ENCODE peak calls at places on chromosomes 12 and 14, in seven cellular contexts. W, A, M, B, H, F and R are unnamed samples. For H3K4me1, the result is how much of the 10 kb centered on the place peaks cover.

GRCh38 chr12:126936181-126936851 is 1330.7 kb upstream of the TMEM132C start:
- DNase-seq in W (no peak), A (no peak), M (peak), B (no peak), H (no peak), F (peak), R (no peak)

GRCh38 chr12:25552681-25553080 is 402 bp downstream of the LMNTD1 start:
- DNase-seq in W (no peak), A (no peak), M (no peak), B (no peak), H (no peak), F (no peak), R (no peak)

GRCh38 chr14:104792101-104792884 is 3.3 kb downstream of the AKT1 start:
- DNase-seq in W (no peak), A (no peak), M (no peak), B (no peak), H (no peak), F (peak), R (no peak)

GRCh38 chr12:129657179-129657578 is 246.6 kb downstream of the TMEM132D start:
- DNase-seq in W (no peak), A (peak), M (no peak), B (no peak), H (no peak), F (no peak), R (no peak)

GRCh38 chr14:37599527-37600368 is 4.3 kb downstream of the TTC6 start:
- DNase-seq in W (no peak), A (peak), M (no peak), B (no peak), H (no peak), F (no peak), R (peak)

GRCh38 chr12:14313379-14313778 is 52.1 kb upstream of the ATF7IP start:
- DNase-seq in W (no peak), A (no peak), M (no peak), B (no peak), H (no peak), F (no peak), R (no peak)

GRCh38 chr14:75649337-75649736 is 11.3 kb downstream of the ERG28 start:
- DNase-seq in W (no peak), A (no peak), M (no peak), B (no peak), H (no peak), F (no peak), R (no peak)

GRCh38 chr14:55398679-55399078 is 13.0 kb downstream of the ATG14 start:
- DNase-seq in W (no peak), A (no peak), M (no peak), B (peak), H (no peak), F (no peak), R (no peak)

GRCh38 chr14:56878766-56879165 is 68.5 kb upstream of the OTX2 start:
- DNase-seq in W (no peak), A (peak), M (no peak), B (no peak), H (no peak), F (no peak), R (no peak)

GRCh38 chr12:15966426-15966825 is 55.3 kb downstream of the DERA start:
- DNase-seq in W (no peak), A (no peak), M (no peak), B (peak), H (no peak), F (no peak), R (no peak)

GRCh38 chr12:52926596-52927241 is 21.8 kb upstream of the KRT8 start:
- DNase-seq in W (no peak), A (peak), M (no peak), B (no peak), H (no peak), F (no peak), R (no peak)

GRCh38 chr12:57839996-57840395 is 6.5 kb downstream of the CTDSP2 start:
- DNase-seq in W (no peak), A (no peak), M (no peak), B (no peak), H (no peak), F (no peak), R (no peak)

GRCh38 chr12:75996907-75997447 is 34.6 kb downstream of the PHLDA1 start:
- DNase-seq in W (no peak), A (no peak), M (no peak), B (peak), H (no peak), F (no peak), R (no peak)

GRCh38 chr12:87812030-87812429 is 217.2 kb downstream of the C12orf50 start:
- DNase-seq in W (no peak), A (no peak), M (no peak), B (no peak), H (no peak), F (no peak), R (no peak)

GRCh38 chr14:100612879-100613455 is 25.8 kb upstream of the BEGAIN start:
- DNase-seq in W (no peak), A (peak), M (no peak), B (no peak), H (peak), F (peak), R (no peak)

GRCh38 chr12:8081228-8081920 is 700 bp upstream of the NECAP1 start:
- DNase-seq in W (no peak), A (no peak), M (no peak), B (no peak), H (no peak), F (no peak), R (peak)

GRCh38 chr12:7497661-7498060 is 5.9 kb downstream of the CD163 start:
- DNase-seq in W (no peak), A (no peak), M (no peak), B (no peak), H (no peak), F (no peak), R (no peak)

GRCh38 chr12:94710933-94711332 is 60.6 kb upstream of the TMCC3 start:
- DNase-seq in W (no peak), A (peak), M (no peak), B (peak), H (no peak), F (no peak), R (peak)

GRCh38 chr12:67940780-67941243 is 48.4 kb upstream of the IFNG-AS1 start:
- DNase-seq in W (no peak), A (peak), M (no peak), B (peak), H (no peak), F (no peak), R (peak)

GRCh38 chr14:24240110-24240918 is 2.1 kb downstream of the TINF2 start:
- DNase-seq in W (no peak), A (peak), M (no peak), B (no peak), H (no peak), F (no peak), R (no peak)

GRCh38 chr12:41302979-41303403 is 114.9 kb downstream of the PDZRN4 start:
- DNase-seq in W (no peak), A (no peak), M (peak), B (no peak), H (no peak), F (no peak), R (no peak)

GRCh38 chr14:69637503-69638030 is 26.2 kb downstream of the SUSD6 start:
- DNase-seq in W (no peak), A (no peak), M (no peak), B (no peak), H (no peak), F (peak), R (peak)

GRCh38 chr12:131046813-131047788 is 93.4 kb downstream of the ADGRD1 start:
- DNase-seq in W (peak), A (no peak), M (no peak), B (no peak), H (peak), F (peak), R (no peak)

GRCh38 chr12:127241056-127241830 is 1025.7 kb upstream of the TMEM132C start:
- DNase-seq in W (no peak), A (no peak), M (no peak), B (peak), H (no peak), F (no peak), R (no peak)

GRCh38 chr14:68358978-68359861 is 433.6 kb downstream of the ZFP36L1 start:
- DNase-seq in W (no peak), A (no peak), M (no peak), B (no peak), H (no peak), F (no peak), R (no peak)

GRCh38 chr14:79274641-79275366 is 936.5 kb downstream of the DIO2 start:
- DNase-seq in W (no peak), A (no peak), M (no peak), B (no peak), H (no peak), F (no peak), R (no peak)

GRCh38 chr12:111063296-111064026 is 143.1 kb upstream of the MYL2 start:
- DNase-seq in W (no peak), A (no peak), M (no peak), B (peak), H (no peak), F (no peak), R (no peak)

GRCh38 chr14:92039720-92040430 is at the start of gene TRIP11:
- DNase-seq in W (peak), A (peak), M (peak), B (peak), H (peak), F (peak), R (peak)
- TF ChIP-seq CTCF in W (no peak), A (no peak), M (no peak), B (no peak), H (no peak), F (no peak), R (no peak)

DNA sequence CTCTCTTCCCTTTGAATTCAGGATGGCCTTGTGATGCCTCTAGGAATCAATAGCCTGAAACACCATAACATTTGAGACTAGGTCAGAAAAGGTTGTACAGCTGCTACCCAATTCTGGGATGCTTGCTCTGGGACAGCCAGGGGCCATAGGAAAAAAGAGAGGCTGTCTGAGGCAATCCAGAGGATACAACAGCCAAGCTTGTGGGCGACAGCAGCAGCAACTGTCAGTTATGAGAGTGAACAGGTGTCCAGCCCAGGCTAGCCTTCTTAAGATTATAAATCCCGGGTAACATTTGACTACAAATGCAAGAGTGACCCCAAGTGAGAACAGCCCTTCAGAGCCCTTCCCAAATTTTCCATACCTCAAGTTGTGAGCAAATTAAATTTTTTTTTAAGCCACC is 11.1 kb downstream of the DCN start:
- DNase-seq in W (no peak), A (no peak), M (no peak), B (no peak), H (no peak), F (no peak), R (no peak)
- H3K4me1 ChIP-seq in W (under half), A (under half), M (under half), B (under half), H (under half), F (under half), R (under half)

GRCh38 chr14:50402965-50403364 is 6.3 kb upstream of the CDKL1 start:
- DNase-seq in W (no peak), A (no peak), M (no peak), B (no peak), H (no peak), F (no peak), R (no peak)

GRCh38 chr14:50397461-50398196 is 948 bp upstream of the CDKL1 start:
- DNase-seq in W (no peak), A (no peak), M (no peak), B (no peak), H (no peak), F (peak), R (peak)

GRCh38 chr14:50400461-50400860 is 3.8 kb upstream of the CDKL1 start:
- DNase-seq in W (no peak), A (no peak), M (no peak), B (no peak), H (no peak), F (no peak), R (no peak)

GRCh38 chr14:50396636-50397460 is at the start of gene CDKL1:
- DNase-seq in W (no peak), A (peak), M (no peak), B (peak), H (peak), F (peak), R (peak)

DNA sequence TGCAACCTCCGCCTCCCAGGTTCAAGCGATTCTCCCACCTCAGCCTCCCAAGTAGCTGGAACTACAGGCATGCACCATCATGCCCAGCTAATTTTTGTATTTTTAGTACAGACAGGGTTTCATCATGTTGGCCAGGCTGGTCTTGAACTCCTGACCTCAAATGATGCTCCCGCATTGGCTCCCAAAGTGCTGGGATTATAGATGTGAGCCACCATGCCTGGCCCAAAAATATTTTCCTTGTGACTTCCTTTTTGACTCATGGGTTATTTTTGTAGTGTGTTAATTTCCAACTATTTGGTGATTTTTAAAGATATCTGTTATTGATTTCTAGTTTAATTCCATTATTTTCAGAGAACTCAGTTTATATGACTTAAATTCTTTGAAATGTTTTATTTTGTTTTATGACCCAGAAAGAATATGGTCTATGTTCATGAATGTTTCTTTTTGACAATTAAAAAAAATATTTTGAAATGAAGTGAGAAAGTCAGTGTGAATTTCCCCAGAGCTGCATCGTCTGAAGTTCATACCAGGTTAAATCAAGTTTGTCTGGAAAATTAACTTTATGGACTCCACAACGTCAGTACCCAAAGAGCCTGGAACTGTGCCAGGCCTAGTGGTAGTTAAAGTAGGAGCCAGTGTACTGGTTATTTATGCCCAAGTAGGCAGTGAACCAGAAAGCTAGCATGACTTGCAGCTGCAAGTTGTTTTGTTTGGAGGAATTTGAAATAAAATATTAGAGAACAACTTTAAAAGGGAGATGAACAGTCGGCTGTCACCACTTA is 2.8 kb upstream of the CDKL1 start:
- DNase-seq in W (no peak), A (no peak), M (no peak), B (peak), H (no peak), F (no peak), R (peak)
- TF ChIP-seq CTCF in W (no peak), A (no peak), M (no peak), B (no peak), H (no peak), F (no peak), R (no peak)

GRCh38 chr12:124550123-124551089 is 17.0 kb downstream of the NCOR2 start:
- DNase-seq in W (no peak), A (no peak), M (no peak), B (no peak), H (no peak), F (no peak), R (no peak)
- H3K4me1 ChIP-seq in W (half or more), A (under half), M (half or more), B (half or more), H (half or more), F (under half), R (under half)

DNA sequence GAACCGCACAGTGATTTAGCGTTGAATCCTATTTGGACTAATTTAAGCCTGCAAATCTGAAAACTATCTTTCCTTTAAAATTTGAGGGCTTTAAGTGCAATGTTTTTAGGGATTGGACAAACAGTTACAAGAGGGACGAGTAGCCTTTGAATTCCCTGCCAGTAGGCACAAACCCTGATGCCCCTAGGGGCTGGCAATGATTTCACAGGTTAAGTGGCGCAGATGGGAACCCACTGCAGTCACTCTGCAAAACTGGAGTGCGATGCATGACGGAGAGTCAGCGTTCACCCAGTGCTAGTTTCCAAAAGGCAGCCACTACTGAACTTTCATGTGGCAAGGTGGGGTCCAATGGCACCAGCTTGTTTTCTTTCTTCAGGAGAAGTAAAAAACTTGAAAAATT is 99.4 kb upstream of the FRMD6 start:
- DNase-seq in W (no peak), A (no peak), M (no peak), B (no peak), H (no peak), F (no peak), R (no peak)
- TF ChIP-seq CTCF in W (no peak), A (peak), M (no peak), B (no peak), H (no peak), F (no peak), R (no peak)